ENCODE peak calls at places on chromosome 13, in eight cellular contexts. G, J, W, D, L, T, C and U are unnamed samples.

GRCh38 chr13:82878536-82878935 is 1003.7 kb downstream of the SLITRK1 start:
- DNase-seq in G (no peak), J (no peak), W (no peak), D (peak), L (no peak), T (no peak), C (no peak), U (no peak)

GRCh38 chr13:59452189-59452588 is 711.5 kb downstream of the DIAPH3 start:
- DNase-seq in G (no peak), J (no peak), W (no peak), D (no peak), L (no peak), T (no peak), C (no peak), U (no peak)

GRCh38 chr13:64871742-64872141 is 2358.4 kb downstream of the PCDH9 start:
- DNase-seq in G (no peak), J (peak), W (no peak), D (no peak), L (no peak), T (no peak), C (no peak), U (no peak)

GRCh38 chr13:29566864-29567263 is 28.6 kb downstream of the SLC7A1 start:
- DNase-seq in G (no peak), J (no peak), W (no peak), D (no peak), L (no peak), T (no peak), C (no peak), U (no peak)

GRCh38 chr13:29908411-29908810 is 58.0 kb upstream of the UBL3 start:
- DNase-seq in G (no peak), J (no peak), W (peak), D (peak), L (no peak), T (no peak), C (no peak), U (peak)

GRCh38 chr13:101915333-101915732 is 462.9 kb downstream of the ITGBL1 start:
- DNase-seq in G (no peak), J (no peak), W (no peak), D (no peak), L (no peak), T (no peak), C (no peak), U (no peak)

GRCh38 chr13:50387124-50387581 is 371.9 kb downstream of the KCNRG start:
- DNase-seq in G (no peak), J (no peak), W (peak), D (no peak), L (no peak), T (peak), C (peak), U (peak)

GRCh38 chr13:97967948-97968347 is 14.5 kb downstream of the IPO5 start:
- DNase-seq in G (no peak), J (no peak), W (no peak), D (no peak), L (no peak), T (no peak), C (no peak), U (no peak)

GRCh38 chr13:114261328-114261965 is 20.0 kb upstream of the UPF3A start:
- DNase-seq in G (no peak), J (no peak), W (no peak), D (no peak), L (no peak), T (no peak), C (no peak), U (no peak)

GRCh38 chr13:68375004-68375403 is 1144.9 kb upstream of the PCDH9 start:
- DNase-seq in G (no peak), J (no peak), W (no peak), D (no peak), L (no peak), T (no peak), C (no peak), U (no peak)

GRCh38 chr13:33497146-33497845 is 211.7 kb upstream of the STARD13 start:
- DNase-seq in G (no peak), J (no peak), W (no peak), D (no peak), L (no peak), T (no peak), C (no peak), U (no peak)

GRCh38 chr13:92074658-92075057 is 676.2 kb downstream of the GPC5 start:
- DNase-seq in G (no peak), J (no peak), W (no peak), D (no peak), L (no peak), T (no peak), C (no peak), U (no peak)

GRCh38 chr13:74047925-74048324 is 86.3 kb downstream of the KLF12 start:
- DNase-seq in G (no peak), J (no peak), W (no peak), D (no peak), L (no peak), T (no peak), C (no peak), U (no peak)

GRCh38 chr13:98525852-98526512 is 50.9 kb downstream of the STK24 start:
- DNase-seq in G (no peak), J (no peak), W (no peak), D (no peak), L (no peak), T (peak), C (no peak), U (no peak)

GRCh38 chr13:48400090-48400694 is 12.7 kb downstream of the LPAR6 start:
- DNase-seq in G (no peak), J (no peak), W (no peak), D (no peak), L (no peak), T (no peak), C (no peak), U (no peak)

GRCh38 chr13:48397744-48398143 is 15.2 kb downstream of the LPAR6 start:
- DNase-seq in G (no peak), J (no peak), W (no peak), D (no peak), L (no peak), T (no peak), C (no peak), U (no peak)

GRCh38 chr13:48401480-48401879 is 11.4 kb downstream of the LPAR6 start:
- DNase-seq in G (no peak), J (no peak), W (no peak), D (no peak), L (no peak), T (no peak), C (no peak), U (no peak)

GRCh38 chr13:48400820-48401219 is 12.1 kb downstream of the LPAR6 start:
- DNase-seq in G (no peak), J (peak), W (no peak), D (peak), L (no peak), T (no peak), C (no peak), U (no peak)

DNA sequence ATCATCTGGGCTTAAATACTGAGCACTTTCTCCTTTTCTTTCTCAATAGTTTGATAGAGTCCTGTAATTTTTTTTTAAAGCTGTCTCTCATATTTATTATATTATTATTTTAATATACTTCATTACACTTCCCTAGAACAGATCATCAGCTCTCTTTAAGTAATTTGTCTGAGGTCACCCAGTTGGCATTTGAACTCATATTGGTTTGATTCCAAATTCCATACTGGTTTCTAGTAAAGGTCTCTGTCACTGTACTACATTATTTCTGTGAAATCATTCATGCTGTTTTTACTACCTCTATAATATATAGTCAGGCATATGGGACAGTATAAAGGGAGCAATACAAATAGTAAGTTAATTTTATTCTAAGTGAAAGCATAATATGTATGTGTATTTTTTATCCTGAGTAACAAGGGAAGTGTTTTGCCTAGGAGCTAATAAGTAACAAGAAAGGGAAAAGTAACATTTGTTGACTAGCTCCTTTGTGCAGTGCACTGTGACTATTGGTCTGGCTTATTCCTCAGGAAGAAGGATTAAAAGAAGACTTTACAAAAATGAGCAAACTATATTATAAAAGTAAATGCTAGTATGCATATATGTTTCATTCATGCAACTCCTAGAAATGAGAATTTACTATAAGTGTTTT is 14.3 kb downstream of the LPAR6 start:
- DNase-seq in G (no peak), J (peak), W (no peak), D (no peak), L (no peak), T (no peak), C (no peak), U (no peak)
- TF ChIP-seq CTCF in G (no peak), J (no peak), W (no peak), D (no peak), L (no peak), T (no peak), C (no peak), U (no peak)

GRCh38 chr13:38520041-38520440 is 166.8 kb upstream of the FREM2 start:
- DNase-seq in G (no peak), J (no peak), W (no peak), D (no peak), L (no peak), T (no peak), C (no peak), U (no peak)
- TF ChIP-seq CTCF in G (no peak), J (no peak), W (no peak), D (no peak), L (no peak), T (no peak), C (no peak), U (no peak)

GRCh38 chr13:110433014-110433413 is 125.9 kb downstream of the COL4A2 start:
- DNase-seq in G (no peak), J (no peak), W (peak), D (no peak), L (no peak), T (no peak), C (peak), U (no peak)
- TF ChIP-seq CTCF in G (no peak), J (no peak), W (no peak), D (no peak), L (no peak), T (no peak), C (no peak), U (no peak)

GRCh38 chr13:93227906-93228801 is 1.5 kb downstream of the GPC6 start:
- DNase-seq in G (peak), J (peak), W (peak), D (no peak), L (no peak), T (peak), C (peak), U (peak)
- TF ChIP-seq CTCF in G (no peak), J (peak), W (no peak), D (peak), L (no peak), T (peak), C (peak), U (peak)

GRCh38 chr13:90365130-90365529 is 982.4 kb upstream of the MIR17HG start:
- DNase-seq in G (no peak), J (no peak), W (no peak), D (no peak), L (no peak), T (no peak), C (no peak), U (no peak)
- TF ChIP-seq CTCF in G (peak), J (peak), W (peak), D (peak), L (no peak), T (no peak), C (no peak), U (no peak)

GRCh38 chr13:46286972-46287371 is 75.2 kb downstream of the LRRC63 start:
- DNase-seq in G (no peak), J (no peak), W (no peak), D (no peak), L (no peak), T (no peak), C (no peak), U (no peak)

GRCh38 chr13:46289260-46289955 is 77.7 kb downstream of the LRRC63 start:
- DNase-seq in G (no peak), J (no peak), W (no peak), D (no peak), L (no peak), T (no peak), C (no peak), U (no peak)

DNA sequence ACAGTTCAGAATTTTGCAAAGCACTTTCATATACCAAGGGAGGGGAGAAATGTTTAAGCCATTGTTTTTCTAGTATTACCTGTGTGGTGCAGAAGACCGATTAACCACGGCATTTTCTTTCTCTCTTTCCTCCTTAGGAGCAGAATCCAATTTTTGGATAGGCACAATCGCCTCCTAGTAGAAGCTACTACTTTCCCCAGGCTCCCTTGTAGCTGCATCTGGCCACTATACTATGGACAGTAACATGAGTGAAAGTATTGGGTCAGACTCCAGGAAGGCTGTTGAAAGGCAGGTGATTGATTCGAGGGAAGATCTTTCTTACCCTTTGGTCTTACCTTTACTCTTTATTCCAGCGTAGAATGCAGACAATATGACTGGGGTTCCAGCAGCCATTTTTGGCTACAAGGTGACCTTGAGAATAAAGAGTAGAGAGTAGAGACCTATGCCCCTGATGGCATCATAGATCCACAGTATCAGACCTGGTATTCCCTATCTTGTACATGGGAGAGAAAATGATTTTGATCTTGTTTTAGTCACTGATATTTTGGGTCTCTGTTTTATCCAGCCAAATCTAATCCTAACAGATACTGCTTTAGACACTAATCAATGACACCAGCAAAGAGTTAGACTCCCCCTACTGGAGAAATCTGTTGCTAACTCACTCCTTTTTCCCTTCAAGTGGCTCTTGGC is 77.0 kb downstream of the LRRC63 start:
- DNase-seq in G (no peak), J (peak), W (no peak), D (no peak), L (no peak), T (no peak), C (no peak), U (no peak)
- TF ChIP-seq CTCF in G (peak), J (peak), W (no peak), D (peak), L (no peak), T (peak), C (peak), U (peak)

GRCh38 chr13:20354722-20355121 is 122.6 kb upstream of the GJB6 start:
- DNase-seq in G (no peak), J (no peak), W (no peak), D (no peak), L (no peak), T (no peak), C (no peak), U (no peak)

GRCh38 chr13:20350819-20351218 is 118.7 kb upstream of the GJB6 start:
- DNase-seq in G (no peak), J (no peak), W (no peak), D (no peak), L (no peak), T (no peak), C (no peak), U (no peak)

GRCh38 chr13:20356437-20356836 is 124.3 kb upstream of the GJB6 start:
- DNase-seq in G (no peak), J (no peak), W (no peak), D (no peak), L (no peak), T (no peak), C (no peak), U (no peak)

GRCh38 chr13:20351279-20352022 is 119.3 kb upstream of the GJB6 start:
- DNase-seq in G (no peak), J (peak), W (no peak), D (no peak), L (no peak), T (no peak), C (no peak), U (no peak)

DNA sequence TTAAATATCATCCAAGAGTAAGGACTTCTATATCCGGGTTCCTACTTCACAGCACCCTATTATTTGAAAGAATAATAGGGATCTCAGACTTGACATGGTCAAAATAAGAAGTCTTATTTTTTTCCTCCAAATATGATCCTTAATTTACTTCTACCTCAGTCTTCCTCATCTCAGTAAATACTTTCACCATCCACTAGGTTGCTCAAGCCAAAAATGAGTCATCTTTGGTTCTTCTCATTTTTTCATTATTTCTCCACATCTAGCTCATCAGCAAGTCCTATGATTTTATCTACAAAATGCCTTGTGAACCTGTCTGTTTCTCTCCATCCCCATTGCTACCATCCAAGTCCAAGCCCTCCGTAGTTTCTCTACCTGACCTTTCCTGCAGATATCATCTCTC is 121.9 kb upstream of the GJB6 start:
- DNase-seq in G (no peak), J (no peak), W (no peak), D (no peak), L (no peak), T (no peak), C (no peak), U (no peak)
- TF ChIP-seq CTCF in G (no peak), J (no peak), W (no peak), D (peak), L (no peak), T (no peak), C (no peak), U (no peak)

DNA sequence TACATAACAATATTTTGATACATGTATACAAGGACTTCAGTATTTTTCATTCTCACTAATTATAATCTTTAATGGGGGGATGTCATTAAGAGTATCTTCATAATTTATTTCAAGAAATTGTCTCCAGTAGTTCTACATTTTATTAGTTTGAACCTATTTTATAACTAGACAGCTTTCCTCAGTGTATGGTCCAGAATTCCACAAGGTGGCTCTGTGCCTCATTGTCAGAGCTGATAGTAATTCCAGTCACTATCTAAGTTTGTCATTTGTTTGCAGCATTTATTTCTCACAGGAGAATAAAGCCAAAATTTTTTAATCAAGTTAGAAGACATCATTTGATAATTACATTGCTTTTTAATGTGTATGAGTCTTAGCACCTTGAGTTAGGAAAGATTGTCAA is 1633.0 kb upstream of the PCDH20 start:
- DNase-seq in G (no peak), J (no peak), W (no peak), D (no peak), L (no peak), T (no peak), C (no peak), U (no peak)
- TF ChIP-seq CTCF in G (no peak), J (peak), W (no peak), D (no peak), L (no peak), T (no peak), C (no peak), U (no peak)